ENCODE peak calls at places on chromosome 7, in five cellular contexts. D, T, G, V and R are unnamed samples.

GRCh38 chr7:70047891-70048448 is 449.7 kb downstream of the AUTS2 start:
- DNase-seq in D (no peak), V (no peak), G (no peak), T (no peak), R (no peak)

GRCh38 chr7:33185786-33186185 is 56.4 kb downstream of the BBS9 start:
- DNase-seq in G (peak; percentile 72), V (peak; percentile 62), D (no peak), T (peak; percentile 72), R (no peak)

GRCh38 chr7:138745189-138745588 is 44.0 kb upstream of the SVOPL start:
- DNase-seq in V (no peak), G (no peak), T (no peak), D (no peak), R (no peak)

GRCh38 chr7:99679400-99680191 is at the start of gene CYP3A5:
- DNase-seq in T (no peak), G (no peak), D (no peak), V (peak; percentile 23), R (no peak)

GRCh38 chr7:142790565-142790964 is 19.8 kb downstream of the PRSS2 start:
- DNase-seq in V (peak; percentile 29), D (no peak), T (no peak), G (no peak), R (no peak)

GRCh38 chr7:110835209-110835608 is 255.7 kb upstream of the LRRN3 start:
- DNase-seq in D (no peak), G (no peak), T (peak; percentile 11), V (peak; percentile 7), R (no peak)

GRCh38 chr7:137399827-137400823 is 56.6 kb upstream of the PTN start:
- DNase-seq in T (peak; percentile 36), V (peak; percentile 76), G (no peak), D (no peak), R (no peak)

GRCh38 chr7:98133181-98133580 is 26.5 kb downstream of the LMTK2 start:
- DNase-seq in V (peak; percentile 28), T (peak; percentile 41), D (no peak), G (no peak), R (no peak)

GRCh38 chr7:143255564-143255963 is 7.7 kb upstream of the GSTK1 start:
- DNase-seq in G (no peak), V (peak; percentile 59), D (no peak), T (no peak), R (no peak)

GRCh38 chr7:8131694-8132605 is 130.0 kb downstream of the ICA1 start:
- DNase-seq in V (no peak), T (no peak), G (no peak), D (no peak), R (no peak)

GRCh38 chr7:44240983-44241510 is 40.3 kb downstream of the YKT6 start:
- DNase-seq in D (peak; percentile 33), G (peak; percentile 79), T (peak; percentile 90), V (peak; percentile 86), R (peak; percentile 38)

GRCh38 chr7:117085769-117086463 is 132.6 kb downstream of the ST7 start:
- DNase-seq in G (no peak), D (no peak), V (peak; percentile 31), T (peak; percentile 48), R (no peak)

GRCh38 chr7:136326045-136326610 is 349.0 kb upstream of the MTPN start:
- DNase-seq in D (no peak), T (no peak), G (no peak), V (no peak), R (no peak)

GRCh38 chr7:64793106-64793755 is 997 bp upstream of the ZNF138 start:
- DNase-seq in T (peak; percentile 24), G (no peak), D (no peak), V (no peak), R (no peak)

GRCh38 chr7:76372984-76373833 is 14.4 kb upstream of the YWHAG start:
- DNase-seq in T (peak; percentile 70), D (no peak), G (no peak), V (peak; percentile 68), R (no peak)

GRCh38 chr7:81627565-81628287 is 142.1 kb downstream of the HGF start:
- DNase-seq in T (peak; percentile 93), D (no peak), G (no peak), V (peak; percentile 69), R (no peak)

GRCh38 chr7:151859111-151859947 is 17.6 kb downstream of the PRKAG2 start:
- DNase-seq in G (no peak), D (no peak), V (no peak), T (no peak), R (no peak)

GRCh38 chr7:100826546-100827329 is 585 bp downstream of the EPHB4 start:
- DNase-seq in T (peak; percentile 30), D (no peak), G (no peak), V (peak; percentile 12), R (no peak)

GRCh38 chr7:4189151-4189570 is 492.9 kb upstream of the FOXK1 start:
- DNase-seq in G (peak; percentile 91), V (no peak), T (no peak), D (no peak), R (no peak)

GRCh38 chr7:91020611-91021385 is 243.4 kb upstream of the FZD1 start:
- DNase-seq in D (no peak), T (no peak), V (no peak), G (no peak), R (no peak)

GRCh38 chr7:98640375-98640774 is 23.3 kb downstream of the NPTX2 start:
- DNase-seq in G (no peak), V (no peak), D (no peak), T (no peak), R (no peak)

GRCh38 chr7:117188949-117189348 is 133.9 kb downstream of the WNT2 start:
- DNase-seq in T (no peak), G (no peak), D (no peak), V (no peak), R (no peak)

GRCh38 chr7:50779427-50779826 is 3.3 kb downstream of the GRB10 start:
- DNase-seq in D (no peak), V (no peak), T (no peak), G (no peak), R (no peak)

GRCh38 chr7:171912-172515 is 20.4 kb upstream of the FAM20C start:
- DNase-seq in G (no peak), D (no peak), V (no peak), T (no peak), R (no peak)

GRCh38 chr7:47254081-47255006 is 327.6 kb downstream of the TNS3 start:
- DNase-seq in D (peak; percentile 5), T (peak; percentile 76), V (peak; percentile 72), G (peak; percentile 50), R (peak; percentile 77)

GRCh38 chr7:41977165-41977651 is 259.8 kb downstream of the GLI3 start:
- DNase-seq in G (no peak), D (no peak), V (peak; percentile 79), T (peak; percentile 71), R (no peak)

GRCh38 chr7:13276977-13277376 is 589.5 kb downstream of the ARL4A start:
- DNase-seq in T (peak; percentile 43), G (no peak), V (no peak), D (no peak), R (no peak)

GRCh38 chr7:33050425-33051318 is 11.9 kb downstream of the NT5C3A start:
- DNase-seq in T (peak; percentile 70), G (peak; percentile 80), D (no peak), V (peak; percentile 66), R (no peak)

GRCh38 chr7:17239683-17240521 is 58.5 kb upstream of the AHR start:
- DNase-seq in T (peak; percentile 59), D (no peak), V (peak; percentile 71), G (no peak), R (no peak)

GRCh38 chr7:107691713-107692112 is 31.1 kb downstream of the SLC26A4 start:
- DNase-seq in T (no peak), G (peak; percentile 32), V (no peak), D (no peak), R (no peak)

GRCh38 chr7:100675581-100676350 is 2.2 kb downstream of the GNB2 start:
- DNase-seq in D (peak; percentile 79), T (peak; percentile 74), V (peak; percentile 80), G (no peak), R (peak; percentile 38)

GRCh38 chr7:68107256-68107655 is 1110.6 kb downstream of the TYW1 start:
- DNase-seq in T (no peak), V (no peak), D (no peak), G (peak; percentile 98), R (no peak)

GRCh38 chr7:104106106-104106505 is 101.7 kb downstream of the ORC5 start:
- DNase-seq in T (peak; percentile 40), D (no peak), V (peak; percentile 50), G (peak; percentile 56), R (no peak)

GRCh38 chr7:32661501-32661900 is 166.2 kb downstream of the AVL9 start:
- DNase-seq in D (no peak), G (no peak), V (no peak), T (no peak), R (no peak)

GRCh38 chr7:105693576-105693975 is 112.3 kb upstream of the EFCAB10 start:
- DNase-seq in G (no peak), D (no peak), T (no peak), V (no peak), R (no peak)